ENCODE peak calls at places on chromosomes 3 and 15, in ten cellular contexts. I, W, R, U, S, Q, L, Y, M and Z are unnamed samples.

GRCh38 chr3:134536760-134537159 is 50.9 kb downstream of the CEP63 start:
- DNase-seq in I (no peak), W (no peak), R (no peak), U (no peak), S (no peak), Q (no peak), L (no peak), Y (no peak), M (no peak), Z (no peak)

GRCh38 chr15:68819451-68820204 is 1.1 kb downstream of the ANP32A start:
- DNase-seq in I (no peak), W (peak; percentile 37), R (peak; percentile 51), U (peak; percentile 75), S (peak; percentile 31), Q (peak; percentile 38), L (peak; percentile 15), Y (peak; percentile 37), M (peak; percentile 34), Z (peak; percentile 78)

GRCh38 chr15:72482275-72482674 is 8.1 kb downstream of the ARIH1 start:
- DNase-seq in I (no peak), W (no peak), R (no peak), U (no peak), S (no peak), Q (no peak), L (no peak), Y (no peak), M (no peak), Z (no peak)

GRCh38 chr3:79661866-79662265 is 105.9 kb downstream of the ROBO1 start:
- DNase-seq in I (no peak), W (no peak), R (no peak), U (no peak), S (no peak), Q (no peak), L (no peak), Y (no peak), M (no peak), Z (no peak)

GRCh38 chr3:72836923-72837322 is 11.3 kb downstream of the SHQ1 start:
- DNase-seq in I (no peak), W (no peak), R (peak; percentile 80), U (peak; percentile 81), S (no peak), Q (peak; percentile 29), L (no peak), Y (peak; percentile 90), M (no peak), Z (no peak)

GRCh38 chr3:8579101-8579500 is 65.5 kb downstream of the SSUH2 start:
- DNase-seq in I (no peak), W (no peak), R (no peak), U (no peak), S (no peak), Q (no peak), L (no peak), Y (no peak), M (no peak), Z (no peak)

GRCh38 chr3:35707904-35708303 is 68.6 kb downstream of the ARPP21 start:
- DNase-seq in I (no peak), W (no peak), R (no peak), U (no peak), S (no peak), Q (no peak), L (no peak), Y (no peak), M (no peak), Z (no peak)

GRCh38 chr3:139006051-139006716 is at the start of gene PRR23A:
- DNase-seq in I (no peak), W (no peak), R (no peak), U (no peak), S (no peak), Q (no peak), L (no peak), Y (no peak), M (no peak), Z (no peak)

GRCh38 chr3:278300-279064 is 81.9 kb downstream of the CHL1 start:
- DNase-seq in I (peak; percentile 85), W (no peak), R (no peak), U (no peak), S (no peak), Q (no peak), L (no peak), Y (no peak), M (no peak), Z (no peak)

GRCh38 chr3:108202080-108202479 is 20.1 kb downstream of the IFT57 start:
- DNase-seq in I (no peak), W (no peak), R (no peak), U (no peak), S (no peak), Q (no peak), L (no peak), Y (no peak), M (no peak), Z (no peak)

GRCh38 chr3:193816656-193817311 is 223.8 kb downstream of the OPA1 start:
- DNase-seq in I (no peak), W (no peak), R (peak; percentile 89), U (peak; percentile 34), S (no peak), Q (peak; percentile 87), L (no peak), Y (peak; percentile 73), M (no peak), Z (peak; percentile 89)

GRCh38 chr3:9666704-9667445 is 17.6 kb downstream of the MTMR14 start:
- DNase-seq in I (no peak), W (no peak), R (no peak), U (no peak), S (no peak), Q (no peak), L (no peak), Y (no peak), M (no peak), Z (no peak)

GRCh38 chr15:80925597-80926059 is 64.0 kb downstream of the MESD start:
- DNase-seq in I (no peak), W (no peak), R (no peak), U (no peak), S (no peak), Q (no peak), L (no peak), Y (no peak), M (no peak), Z (no peak)

GRCh38 chr3:31634485-31634884 is 101.8 kb downstream of the STT3B start:
- DNase-seq in I (no peak), W (no peak), R (no peak), U (no peak), S (no peak), Q (no peak), L (no peak), Y (no peak), M (no peak), Z (no peak)

GRCh38 chr3:118804959-118805358 is 229.7 kb downstream of the IGSF11 start:
- DNase-seq in I (no peak), W (no peak), R (no peak), U (no peak), S (no peak), Q (no peak), L (no peak), Y (no peak), M (no peak), Z (no peak)

GRCh38 chr3:21043139-21043538 is 707.9 kb downstream of the ZNF385D start:
- DNase-seq in I (no peak), W (no peak), R (no peak), U (no peak), S (no peak), Q (no peak), L (no peak), Y (no peak), M (no peak), Z (no peak)

GRCh38 chr3:37383323-37383722 is 208.9 kb upstream of the LRRFIP2 start:
- DNase-seq in I (no peak), W (no peak), R (no peak), U (no peak), S (no peak), Q (no peak), L (no peak), Y (no peak), M (no peak), Z (no peak)

GRCh38 chr3:88986834-88987233 is 120.6 kb upstream of the EPHA3 start:
- DNase-seq in I (no peak), W (no peak), R (no peak), U (no peak), S (no peak), Q (no peak), L (no peak), Y (no peak), M (peak; percentile 16), Z (no peak)

GRCh38 chr3:194134231-194134756 is 1.7 kb upstream of the HES1 start:
- DNase-seq in I (peak; percentile 61), W (peak; percentile 76), R (no peak), U (peak; percentile 84), S (peak; percentile 27), Q (no peak), L (peak; percentile 12), Y (peak; percentile 68), M (no peak), Z (no peak)

GRCh38 chr3:108221403-108221802 is 821 bp downstream of the IFT57 start:
- DNase-seq in I (no peak), W (no peak), R (no peak), U (no peak), S (no peak), Q (no peak), L (no peak), Y (no peak), M (no peak), Z (no peak)

GRCh38 chr15:41281236-41281635 is 50.2 kb downstream of the CHP1 start:
- DNase-seq in I (no peak), W (no peak), R (no peak), U (no peak), S (no peak), Q (no peak), L (no peak), Y (no peak), M (peak; percentile 73), Z (no peak)